ENCODE peak calls at places on chromosome 3, in nine cellular contexts. W is midbrain; Z is nucleus accumbens; N is upper lobe of right lung; C is AG10803; F is NCI-H1048; X is stimulated activated CD4-positive, alpha-beta T cell treated with anti-CD3 and anti-CD28 coated beads, Interleukin-1b, Interleukin-23, amount 100 ng/mL, for 4 hours; H is GM04504; U is lower lobe of right lung. K is an unnamed sample.

GRCh38 chr3:87350367-87351199 is 74.2 kb upstream of the POU1F1 start:
- DNase-seq in C (peak; percentile 45), Z (no peak), H (peak; percentile 15), U (no peak), X (no peak), W (peak; percentile 68), F (no peak), N (no peak), K (peak; percentile 58)

GRCh38 chr3:118740722-118741290 is 293.8 kb downstream of the IGSF11 start:
- DNase-seq in H (no peak), U (no peak), X (no peak), W (no peak), C (no peak), N (no peak), Z (no peak), F (no peak), K (no peak)

GRCh38 chr3:168123211-168124173 is 27.8 kb upstream of the GOLIM4 start:
- DNase-seq in Z (no peak), X (no peak), W (peak; percentile 53), N (no peak), U (no peak), H (no peak), F (no peak), C (peak; percentile 53), K (no peak)

GRCh38 chr3:172543419-172543818 is 20.2 kb upstream of the TNFSF10 start:
- DNase-seq in H (no peak), W (no peak), C (no peak), X (no peak), Z (no peak), F (no peak), U (no peak), N (no peak), K (no peak)

GRCh38 chr3:100634493-100635272 is 25.3 kb downstream of the ADGRG7 start:
- DNase-seq in X (no peak), F (no peak), U (no peak), W (no peak), C (peak; percentile 38), Z (no peak), N (no peak), H (no peak), K (peak; percentile 41)

GRCh38 chr3:42809202-42809601 is at the start of gene ACKR2:
- DNase-seq in C (no peak), Z (no peak), W (no peak), H (no peak), X (no peak), N (no peak), U (no peak), F (no peak), K (no peak)

GRCh38 chr3:195385526-195385925 is 57.3 kb downstream of the ACAP2 start:
- DNase-seq in U (no peak), N (no peak), W (no peak), C (peak; percentile 46), H (no peak), F (no peak), Z (no peak), X (no peak), K (peak; percentile 59)

GRCh38 chr3:127113571-127113891 is 79.4 kb upstream of the PRR23E start:
- DNase-seq in C (no peak), N (no peak), H (no peak), Z (no peak), F (no peak), W (no peak), U (no peak), X (no peak), K (no peak)

GRCh38 chr3:37934631-37935289 is 55.8 kb upstream of the VILL start:
- DNase-seq in N (no peak), C (peak; percentile 49), F (no peak), Z (no peak), W (no peak), X (no peak), H (no peak), U (no peak), K (peak; percentile 64)

K was measured in EH.